ENCODE peak calls at places on chromosomes 4 and X, in five cellular contexts. O is stimulated activated CD4-positive, alpha-beta T cell treated with anti-CD3 and anti-CD28 coated beads, Interleukin-1b, Interleukin-23, amount 100 ng/mL, for 4 hours; Y is brain microvascular endothelial cell; V is germinal center; W is anterior cingulate cortex. Q is an unnamed sample.

GRCh38 chr4:105471566-105472176 is 2.2 kb downstream of the PPA2 start:
- DNase-seq in O (peak), Y (peak), V (peak), W (peak), Q (peak)

GRCh38 chrX:106201502-106202178 is 33.5 kb downstream of the PWWP3B start:
- DNase-seq in O (no peak), Y (no peak), V (no peak), W (no peak), Q (no peak)

GRCh38 chr4:172096771-172097170 is 283.6 kb downstream of the GALNTL6 start:
- DNase-seq in O (no peak), Y (no peak), V (no peak), W (no peak), Q (no peak)

GRCh38 chr4:48194986-48195773 is 61.1 kb upstream of the TXK start:
- DNase-seq in O (no peak), Y (no peak), V (no peak), W (no peak), Q (no peak)

GRCh38 chr4:37243061-37243460 is 1.5 kb upstream of the NWD2 start:
- DNase-seq in O (no peak), Y (no peak), V (no peak), W (no peak), Q (no peak)

GRCh38 chrX:69027181-69028005 is 137.9 kb downstream of the PJA1 start:
- DNase-seq in O (no peak), Y (peak), V (no peak), W (no peak), Q (no peak)

GRCh38 chr4:159002950-159003349 is 99.9 kb upstream of the RAPGEF2 start:
- DNase-seq in O (no peak), Y (peak), V (no peak), W (no peak), Q (no peak)

GRCh38 chrX:154603438-154604430 is 15.3 kb downstream of the CTAG1B start:
- DNase-seq in O (no peak), Y (peak), V (no peak), W (no peak), Q (no peak)

GRCh38 chrX:150062292-150063137 is 124.2 kb upstream of the EOLA2 start:
- DNase-seq in O (no peak), Y (peak), V (no peak), W (no peak), Q (no peak)

GRCh38 chr4:143549924-143550323 is 36.4 kb downstream of the SMARCA5 start:
- DNase-seq in O (no peak), Y (no peak), V (no peak), W (no peak), Q (no peak)

GRCh38 chr4:185395255-185395955 is at the start of gene LRP2BP:
- DNase-seq in O (no peak), Y (no peak), V (peak), W (no peak), Q (peak)

GRCh38 chr4:106986486-106986885 is 49.6 kb downstream of the DKK2 start:
- DNase-seq in O (no peak), Y (peak), V (no peak), W (no peak), Q (no peak)

GRCh38 chrX:29090811-29091210 is 503.6 kb downstream of the IL1RAPL1 start:
- DNase-seq in O (no peak), Y (no peak), V (no peak), W (no peak), Q (peak)

GRCh38 chr4:13963601-13964000 is 336.1 kb upstream of the BOD1L1 start:
- DNase-seq in O (no peak), Y (no peak), V (no peak), W (no peak), Q (no peak)

GRCh38 chr4:126939401-126939800 is 693.4 kb upstream of the INTU start:
- DNase-seq in O (no peak), Y (peak), V (no peak), W (no peak), Q (no peak)

GRCh38 chrX:49214996-49215526 is 15.1 kb upstream of the SYP start:
- DNase-seq in O (no peak), Y (no peak), V (no peak), W (no peak), Q (no peak)

GRCh38 chrX:132716006-132716405 is 227.2 kb upstream of the MBNL3 start:
- DNase-seq in O (no peak), Y (no peak), V (no peak), W (no peak), Q (no peak)

GRCh38 chrX:46531442-46531841 is 13.8 kb downstream of the ZNF674 start:
- DNase-seq in O (no peak), Y (no peak), V (no peak), W (no peak), Q (no peak)

GRCh38 chr4:2800691-2801596 is 8.1 kb downstream of the SH3BP2 start:
- DNase-seq in O (no peak), Y (no peak), V (peak), W (peak), Q (no peak)

GRCh38 chr4:177726111-177726510 is 283.9 kb upstream of the AGA start:
- DNase-seq in O (no peak), Y (no peak), V (no peak), W (no peak), Q (no peak)

GRCh38 chr4:4269326-4269725 is 20.6 kb downstream of the LYAR start:
- DNase-seq in O (no peak), Y (no peak), V (no peak), W (no peak), Q (no peak)

GRCh38 chr4:183422962-183423653 is 21.3 kb upstream of the CDKN2AIP start:
- DNase-seq in O (no peak), Y (no peak), V (no peak), W (no peak), Q (no peak)

GRCh38 chrX:134626434-134626833 is 31.8 kb downstream of the PLAC1 start:
- DNase-seq in O (no peak), Y (no peak), V (no peak), W (no peak), Q (no peak)

GRCh38 chrX:151402719-151403390 is 5.8 kb downstream of the VMA21 start:
- DNase-seq in O (no peak), Y (no peak), V (no peak), W (no peak), Q (peak)

GRCh38 chr4:142549726-142550463 is 296.2 kb downstream of the INPP4B start:
- DNase-seq in O (no peak), Y (peak), V (no peak), W (no peak), Q (no peak)

GRCh38 chrX:150899191-150899757 is 806 bp upstream of the CD99L2 start:
- DNase-seq in O (no peak), Y (no peak), V (peak), W (peak), Q (peak)

GRCh38 chr4:133865606-133866327 is 335.8 kb downstream of the PABPC4L start:
- DNase-seq in O (no peak), Y (peak), V (no peak), W (no peak), Q (no peak)

GRCh38 chr4:74016068-74016467 is 17.6 kb upstream of the CXCL5 start:
- DNase-seq in O (no peak), Y (no peak), V (no peak), W (no peak), Q (no peak)

GRCh38 chr4:184387351-184387750 is 87.0 kb downstream of the IRF2 start:
- DNase-seq in O (no peak), Y (no peak), V (peak), W (no peak), Q (no peak)

GRCh38 chr4:181964731-181965130 is 278.5 kb upstream of the TENM3 start:
- DNase-seq in O (no peak), Y (no peak), V (no peak), W (no peak), Q (no peak)

GRCh38 chr4:56979674-56980073 is 978 bp downstream of the POLR2B start:
- DNase-seq in O (no peak), Y (peak), V (no peak), W (no peak), Q (no peak)

GRCh38 chrX:108396188-108396885 is 41.9 kb downstream of the COL4A6 start:
- DNase-seq in O (no peak), Y (no peak), V (no peak), W (no peak), Q (no peak)

GRCh38 chrX:150034788-150035187 is 96.5 kb upstream of the EOLA2 start:
- DNase-seq in O (no peak), Y (no peak), V (no peak), W (no peak), Q (no peak)